ENCODE peak calls at places on chromosomes 12 and 14, in four cellular contexts. E, I, B and Q are unnamed samples.

GRCh38 chr14:35368583-35368982 is 36.0 kb downstream of the NFKBIA start:
- DNase-seq in E (no peak), I (no peak), B (no peak), Q (no peak)

GRCh38 chr14:80764496-80764895 is 177.0 kb downstream of the CEP128 start:
- DNase-seq in E (no peak), I (no peak), B (no peak), Q (no peak)

GRCh38 chr14:50533806-50534205 is 1.4 kb upstream of the MAP4K5 start:
- DNase-seq in E (no peak), I (no peak), B (no peak), Q (no peak)

GRCh38 chr12:132724506-132725220 is 14.0 kb downstream of the PGAM5 start:
- DNase-seq in E (peak; percentile 19), I (no peak), B (no peak), Q (peak; percentile 21)

GRCh38 chr14:94355191-94355794 is 32.2 kb upstream of the SERPINA6 start:
- DNase-seq in E (no peak), I (peak; percentile 27), B (no peak), Q (peak; percentile 45)

GRCh38 chr12:54991161-54991991 is 6.8 kb upstream of the TESPA1 start:
- DNase-seq in E (no peak), I (no peak), B (no peak), Q (no peak)

GRCh38 chr12:10067259-10067658 is 31.5 kb downstream of the CLEC1A start:
- DNase-seq in E (no peak), I (no peak), B (no peak), Q (no peak)

GRCh38 chr14:94390372-94391086 is 2.1 kb upstream of the SERPINA1 start:
- DNase-seq in E (no peak), I (no peak), B (no peak), Q (no peak)

GRCh38 chr12:30975581-30975980 is 49.0 kb downstream of the TSPAN11 start:
- DNase-seq in E (no peak), I (no peak), B (no peak), Q (no peak)

GRCh38 chr12:7269273-7269672 is 34.6 kb upstream of the ACSM4 start:
- DNase-seq in E (no peak), I (no peak), B (no peak), Q (no peak)

GRCh38 chr12:47268501-47269459 is 189.0 kb upstream of the AMIGO2 start:
- DNase-seq in E (no peak), I (no peak), B (no peak), Q (no peak)

GRCh38 chr14:52363001-52363704 is 49.0 kb downstream of the PTGER2 start:
- DNase-seq in E (no peak), I (no peak), B (no peak), Q (no peak)

GRCh38 chr12:12685305-12685704 is 10.7 kb downstream of the GPR19 start:
- DNase-seq in E (no peak), I (peak; percentile 88), B (no peak), Q (no peak)

GRCh38 chr14:72737560-72737943 is 156.3 kb downstream of the DPF3 start:
- DNase-seq in E (no peak), I (no peak), B (no peak), Q (no peak)

GRCh38 chr12:21819678-21820077 is 45.2 kb upstream of the KCNJ8 start:
- DNase-seq in E (no peak), I (no peak), B (no peak), Q (no peak)

GRCh38 chr12:31985832-31986231 is 26.6 kb downstream of the RESF1 start:
- DNase-seq in E (no peak), I (no peak), B (no peak), Q (no peak)

GRCh38 chr12:92927055-92927435 is 2.0 kb downstream of the EEA1 start:
- DNase-seq in E (no peak), I (no peak), B (no peak), Q (no peak)

GRCh38 chr12:65824314-65824563 is at the start of gene HMGA2:
- DNase-seq in E (no peak), I (peak; percentile 72), B (peak; percentile 74), Q (no peak)

GRCh38 chr12:468671-469389 is 9.1 kb downstream of the B4GALNT3 start:
- DNase-seq in E (no peak), I (no peak), B (no peak), Q (no peak)

GRCh38 chr12:6200266-6201198 is at the start of gene CD9:
- DNase-seq in E (peak; percentile 87), I (no peak), B (peak; percentile 87), Q (peak; percentile 58)

GRCh38 chr12:29316772-29317171 is 64.2 kb downstream of the ERGIC2 start:
- DNase-seq in E (no peak), I (no peak), B (no peak), Q (no peak)

GRCh38 chr12:34292736-34293625 is 270.7 kb downstream of the ALG10 start:
- DNase-seq in E (peak; percentile 37), I (no peak), B (peak; percentile 24), Q (peak; percentile 9)

GRCh38 chr14:52954346-52955214 is 3.7 kb upstream of the FERMT2 start:
- DNase-seq in E (no peak), I (no peak), B (no peak), Q (no peak)

GRCh38 chr12:60704171-60704914 is 1108.5 kb downstream of the SLC16A7 start:
- DNase-seq in E (no peak), I (no peak), B (no peak), Q (no peak)

GRCh38 chr12:96365604-96366230 is 34.5 kb downstream of the CDK17 start:
- DNase-seq in E (no peak), I (no peak), B (no peak), Q (no peak)

GRCh38 chr14:36505193-36505815 is 14.7 kb downstream of the NKX2-1 start:
- DNase-seq in E (no peak), I (no peak), B (no peak), Q (no peak)

GRCh38 chr14:68167019-68167716 is 347.6 kb downstream of the RAD51B start:
- DNase-seq in E (no peak), I (no peak), B (no peak), Q (no peak)

GRCh38 chr14:59511916-59512530 is 27.7 kb downstream of the JKAMP start:
- DNase-seq in E (no peak), I (peak; percentile 66), B (no peak), Q (peak; percentile 57)

GRCh38 chr12:52524898-52525591 is 4.9 kb upstream of the KRT5 start:
- DNase-seq in E (no peak), I (no peak), B (no peak), Q (no peak)

GRCh38 chr12:130770413-130771028 is 54.4 kb upstream of the RIMBP2 start:
- DNase-seq in E (no peak), I (no peak), B (no peak), Q (peak; percentile 50)

DNA sequence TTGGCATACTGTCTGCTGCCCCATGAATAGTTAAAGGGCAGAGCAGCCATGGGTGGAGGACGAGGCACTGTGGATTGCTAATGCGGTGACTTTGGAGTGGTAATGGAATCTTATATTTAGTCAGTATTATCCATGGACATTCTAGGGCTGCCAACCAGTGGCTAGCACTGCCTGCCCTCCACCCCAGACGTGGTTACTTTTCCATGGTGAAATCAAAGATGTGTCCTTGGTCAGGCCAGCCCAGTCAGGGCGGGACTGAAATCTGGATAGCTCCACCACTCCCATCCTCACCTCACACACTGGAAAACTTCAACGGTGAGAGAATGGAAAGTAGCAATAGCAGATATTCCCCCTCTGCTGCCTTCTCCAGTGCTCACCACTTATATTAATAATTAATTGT is 2.3 kb downstream of the TTC9 start:
- DNase-seq in E (no peak), I (no peak), B (no peak), Q (no peak)
- H3K27ac ChIP-seq in E (no peak overlapping the region), I (no peak overlapping the region), B (no peak overlapping the region), Q (no peak overlapping the region)

GRCh38 chr14:96138241-96138640 is 66.4 kb upstream of the BDKRB2 start:
- DNase-seq in E (no peak), I (no peak), B (no peak), Q (no peak)

GRCh38 chr14:96134508-96134907 is 70.1 kb upstream of the BDKRB2 start:
- DNase-seq in E (no peak), I (no peak), B (no peak), Q (no peak)

GRCh38 chr14:96136361-96136760 is 68.3 kb upstream of the BDKRB2 start:
- DNase-seq in E (no peak), I (no peak), B (no peak), Q (no peak)

GRCh38 chr14:96131836-96132235 is 72.8 kb upstream of the BDKRB2 start:
- DNase-seq in E (no peak), I (no peak), B (no peak), Q (no peak)

GRCh38 chr14:96135285-96135684 is 69.4 kb upstream of the BDKRB2 start:
- DNase-seq in E (no peak), I (no peak), B (no peak), Q (no peak)
- H3K27ac ChIP-seq in E (no peak overlapping the region), I (no peak overlapping the region), B (peak overlapping the region; percentile 30), Q (no peak overlapping the region)

DNA sequence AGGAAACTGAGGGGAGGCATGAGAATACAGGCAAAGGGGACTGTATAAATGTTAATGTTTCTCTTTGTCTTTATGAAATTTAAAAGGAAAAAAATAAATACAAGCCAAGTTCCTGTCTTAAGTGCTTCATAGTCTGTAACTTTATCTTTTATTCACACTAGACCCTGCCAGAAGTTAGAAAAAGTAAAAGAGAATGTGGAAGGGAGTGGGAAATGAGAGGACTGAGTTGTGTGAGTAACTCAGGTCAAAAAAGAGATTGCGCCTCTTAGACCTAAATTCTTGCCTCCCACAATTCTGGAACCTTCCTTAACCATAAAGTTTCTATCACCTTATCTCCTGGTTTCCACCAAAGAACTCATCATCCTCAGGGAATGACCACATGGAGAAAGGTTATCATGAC is 141.1 kb downstream of the KICS2 start:
- DNase-seq in E (no peak), I (no peak), B (no peak), Q (no peak)
- H3K27ac ChIP-seq in E (no peak overlapping the region), I (no peak overlapping the region), B (peak overlapping the region; percentile 64), Q (no peak overlapping the region)

GRCh38 chr14:61469771-61470170 is 148.4 kb downstream of the PRKCH start:
- DNase-seq in E (no peak), I (no peak), B (no peak), Q (peak; percentile 38)
- H3K27ac ChIP-seq in E (no peak overlapping the region), I (no peak overlapping the region), B (no peak overlapping the region), Q (no peak overlapping the region)

DNA sequence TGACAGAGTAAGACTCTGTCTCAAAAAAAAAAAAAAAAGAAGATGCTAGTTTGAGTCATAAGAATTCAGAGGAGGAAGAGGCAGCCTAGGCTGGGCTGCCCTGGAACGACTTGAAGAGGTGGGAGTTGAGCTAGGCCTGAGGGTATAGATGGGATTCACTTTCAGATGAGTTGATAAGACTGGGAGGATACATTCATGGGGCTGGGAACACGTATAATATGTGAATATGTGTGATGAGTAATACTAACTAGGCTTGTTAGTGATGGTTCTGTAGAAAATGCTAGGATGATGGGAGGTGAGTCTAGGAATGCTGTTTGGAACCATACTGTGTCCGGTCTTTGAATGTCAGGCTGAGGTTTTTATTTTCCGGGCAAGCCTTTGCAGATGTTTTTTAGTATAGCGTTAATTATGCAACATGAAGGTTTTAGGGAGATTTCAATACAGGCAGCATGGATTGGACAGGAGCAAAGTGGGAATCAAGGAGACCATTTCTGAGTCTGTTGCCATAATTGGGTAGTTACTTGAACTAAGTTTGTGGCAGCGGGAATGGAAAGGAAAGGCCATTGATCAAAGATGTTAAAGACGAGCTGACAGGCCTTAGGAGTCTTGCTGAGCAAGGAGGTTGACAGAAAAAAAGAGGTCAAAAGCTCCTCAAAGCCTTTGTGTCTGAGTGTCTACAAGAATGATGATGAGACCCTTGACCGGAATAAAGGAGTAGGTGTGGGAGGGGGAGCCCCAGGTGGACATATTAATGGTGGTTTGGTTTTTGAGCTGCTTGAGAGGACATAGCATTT is 9.2 kb downstream of the PLEKHA5 start:
- DNase-seq in E (no peak), I (peak; percentile 17), B (no peak), Q (no peak)
- H3K27ac ChIP-seq in E (no peak overlapping the region), I (no peak overlapping the region), B (no peak overlapping the region), Q (no peak overlapping the region)